ENCODE peak calls at places on chromosomes 7 and 10, in four cellular contexts. N is heart right ventricle, U is body of pancreas, O is fibroblast of mammary gland. X is an unnamed sample.

GRCh38 chr7:47492720-47493119 is 89.2 kb downstream of the TNS3 start:
- DNase-seq in N (no peak), U (no peak), O (no peak), X (no peak)

GRCh38 chr7:875476-876076 is 778 bp upstream of the GET4 start:
- DNase-seq in N (no peak), U (peak; percentile 40), O (no peak), X (no peak)

GRCh38 chr7:44894881-44895600 is 9.7 kb upstream of the PURB start:
- DNase-seq in N (no peak), U (no peak), O (no peak), X (no peak)

GRCh38 chr10:93614101-93614825 is 1.9 kb downstream of the PDE6C start:
- DNase-seq in N (no peak), U (no peak), O (no peak), X (no peak)

GRCh38 chr7:191105-192034 is 1.0 kb upstream of the FAM20C start:
- DNase-seq in N (peak; percentile 39), U (peak; percentile 52), O (peak; percentile 97), X (no peak)

GRCh38 chr10:52228556-52228955 is 85.5 kb upstream of the DKK1 start:
- DNase-seq in N (no peak), U (no peak), O (no peak), X (no peak)

GRCh38 chr10:94183666-94184264 is 179.0 kb downstream of the NOC3L start:
- DNase-seq in N (no peak), U (no peak), O (peak; percentile 98), X (no peak)

GRCh38 chr10:98041352-98042043 is 11.1 kb upstream of the CRTAC1 start:
- DNase-seq in N (peak; percentile 47), U (peak; percentile 69), O (peak; percentile 63), X (peak; percentile 63)

GRCh38 chr7:70830060-70830395 is 301.9 kb upstream of the GALNT17 start:
- DNase-seq in N (no peak), U (no peak), O (no peak), X (no peak)

GRCh38 chr7:80387634-80388033 is 124.2 kb downstream of the GNAT3 start:
- DNase-seq in N (no peak), U (no peak), O (no peak), X (no peak)

GRCh38 chr7:80393786-80394185 is 118.1 kb downstream of the GNAT3 start:
- DNase-seq in N (no peak), U (no peak), O (no peak), X (no peak)

GRCh38 chr7:80386686-80387085 is 125.2 kb downstream of the GNAT3 start:
- DNase-seq in N (no peak), U (no peak), O (peak; percentile 43), X (no peak)

GRCh38 chr7:80392229-80393169 is 119.4 kb downstream of the GNAT3 start:
- DNase-seq in N (no peak), U (no peak), O (peak; percentile 57), X (no peak)
- TF ChIP-seq CTCF in N (peak; percentile 78), U (peak; percentile 56), O (peak; percentile 57), X (peak; percentile 72)

GRCh38 chr10:27745719-27746363 is at the start of gene MKX:
- DNase-seq in N (no peak), U (peak; percentile 47), O (peak; percentile 48), X (peak; percentile 44)
- TF ChIP-seq CTCF in N (no peak), U (no peak), O (no peak), X (no peak)

GRCh38 chr10:129335396-129335795 is 131.6 kb upstream of the MGMT start:
- DNase-seq in N (no peak), U (no peak), O (no peak), X (no peak)

GRCh38 chr10:129334326-129334725 is 132.7 kb upstream of the MGMT start:
- DNase-seq in N (no peak), U (no peak), O (no peak), X (no peak)

GRCh38 chr10:129329375-129330040 is 137.5 kb upstream of the MGMT start:
- DNase-seq in N (no peak), U (no peak), O (no peak), X (no peak)

GRCh38 chr10:129335942-129336341 is 131.1 kb upstream of the MGMT start:
- DNase-seq in N (no peak), U (no peak), O (no peak), X (no peak)

GRCh38 chr10:129332476-129332875 is 134.6 kb upstream of the MGMT start:
- DNase-seq in N (no peak), U (no peak), O (peak; percentile 2), X (no peak)
- TF ChIP-seq CTCF in N (peak; percentile 64), U (no peak), O (peak; percentile 24), X (peak; percentile 25)

GRCh38 chr10:34731213-34731612 is 83.9 kb downstream of the PARD3 start:
- DNase-seq in N (no peak), U (no peak), O (no peak), X (no peak)

GRCh38 chr10:34730726-34731125 is 84.4 kb downstream of the PARD3 start:
- DNase-seq in N (no peak), U (no peak), O (no peak), X (no peak)

GRCh38 chr10:34731885-34732701 is 83.0 kb downstream of the PARD3 start:
- DNase-seq in N (no peak), U (no peak), O (peak; percentile 70), X (no peak)

GRCh38 chr10:34734918-34735317 is 80.2 kb downstream of the PARD3 start:
- DNase-seq in N (no peak), U (no peak), O (no peak), X (no peak)

GRCh38 chr10:34732926-34733325 is 82.2 kb downstream of the PARD3 start:
- DNase-seq in N (no peak), U (no peak), O (peak; percentile 70), X (no peak)
- TF ChIP-seq CTCF in N (no peak), U (no peak), O (peak; percentile 35), X (no peak)

DNA sequence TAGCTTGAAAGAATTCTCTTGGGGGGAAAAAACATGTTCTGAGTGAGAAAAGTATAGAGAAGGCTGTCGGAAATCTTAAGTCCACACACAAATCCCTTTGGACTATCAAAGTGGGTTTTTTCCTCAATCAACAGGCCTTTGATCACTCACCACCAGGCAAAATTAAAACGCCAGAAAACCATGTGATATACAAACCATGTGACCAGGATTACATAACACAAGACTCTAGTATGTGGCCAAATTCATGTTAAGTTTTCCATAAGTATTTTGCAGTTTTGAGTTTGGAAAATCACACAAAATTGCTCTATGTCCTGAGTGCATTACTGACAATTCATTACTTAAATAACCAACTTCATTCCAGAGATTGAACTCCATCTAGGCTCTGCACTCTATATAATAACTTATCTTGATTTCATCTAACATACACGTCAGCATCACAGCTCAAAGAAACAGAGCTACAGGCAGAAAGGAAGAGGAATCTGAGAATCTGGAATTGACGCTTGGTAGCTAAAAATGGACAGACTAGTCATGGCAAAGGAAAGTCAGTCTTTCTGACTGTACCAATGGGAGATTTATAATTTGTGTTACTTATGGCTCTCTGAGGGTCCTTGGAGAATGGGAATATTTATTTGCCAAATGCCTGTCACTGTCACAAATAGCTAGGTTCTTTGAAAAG is 383.5 kb downstream of the SFMBT2 start:
- DNase-seq in N (no peak), U (no peak), O (no peak), X (no peak)
- TF ChIP-seq CTCF in N (no peak), U (no peak), O (no peak), X (no peak)

GRCh38 chr7:142332421-142332820 is 74.6 kb upstream of the PRSS58 start:
- DNase-seq in N (no peak), U (no peak), O (no peak), X (no peak)
- TF ChIP-seq CTCF in N (no peak), U (no peak), O (no peak), X (no peak)